ENCODE peak calls at places on chromosomes 11 and 22, in four cellular contexts. G is activated effector memory CD4-positive, alpha-beta T cell treated with Interleukin-2 at 50 U/mL for 16 hours; A is Right ventricle myocardium superior; P is stimulated activated CD4-positive, alpha-beta T cell treated with anti-CD3 and anti-CD28 coated beads, Interleukin-1b, Interleukin-23, amount 100 ng/mL, for 24 hours. T is an unnamed sample.
A peak's percentile ranks its signal among the peaks of the same experiment; 100 is the strongest.

GRCh38 chr11:281486-282161 is 3.4 kb downstream of the NLRP6 start:
- DNase-seq in G (no peak), A (peak; percentile 29), P (no peak), T (peak; percentile 49)

GRCh38 chr11:13778345-13778744 is 109.9 kb downstream of the FAR1 start:
- DNase-seq in P (no peak), G (no peak), A (no peak), T (no peak)

GRCh38 chr22:38867124-38867455 is 4.9 kb downstream of the CBX6 start:
- DNase-seq in A (no peak), G (no peak), P (no peak), T (no peak)

GRCh38 chr11:111494040-111494439 is 18.1 kb downstream of the BTG4 start:
- DNase-seq in A (no peak), G (no peak), P (no peak), T (no peak)

GRCh38 chr11:62242021-62242420 is at the start of gene SCGB1D2:
- DNase-seq in P (no peak), G (no peak), A (peak; percentile 78), T (no peak)

GRCh38 chr11:116180806-116181600 is 591.8 kb downstream of the BUD13 start:
- DNase-seq in A (no peak), G (no peak), P (no peak), T (no peak)

GRCh38 chr11:1305558-1306056 is 3.8 kb downstream of the TOLLIP start:
- DNase-seq in P (no peak), G (no peak), A (no peak), T (no peak)

GRCh38 chr11:70176940-70177689 is 26.0 kb upstream of the FADD start:
- DNase-seq in A (no peak), G (peak; percentile 20), P (no peak), T (peak; percentile 56)

GRCh38 chr11:58075781-58076180 is 45.0 kb downstream of the OR6Q1 start:
- DNase-seq in P (no peak), A (no peak), G (no peak), T (no peak)

GRCh38 chr22:40855960-40856512 is 403 bp downstream of the ST13 start:
- DNase-seq in G (no peak), A (no peak), P (no peak), T (no peak)

GRCh38 chr11:105582497-105582896 is 27.4 kb upstream of the GRIA4 start:
- DNase-seq in G (no peak), P (no peak), A (no peak), T (no peak)

GRCh38 chr22:21074092-21074715 is 28.5 kb downstream of the LRRC74B start:
- DNase-seq in G (no peak), A (no peak), P (no peak), T (no peak)

GRCh38 chr11:76579047-76579751 is 91.3 kb downstream of the LRRC32 start:
- DNase-seq in A (peak; percentile 67), G (no peak), P (no peak), T (no peak)

GRCh38 chr11:12439615-12440014 is 62.2 kb downstream of the PARVA start:
- DNase-seq in A (no peak), P (no peak), G (no peak), T (no peak)

GRCh38 chr22:47690166-47690565 is 927.7 kb downstream of the TBC1D22A start:
- DNase-seq in A (no peak), G (no peak), P (no peak), T (no peak)

GRCh38 chr11:125110996-125111340 is 458 bp downstream of the TMEM218 start:
- DNase-seq in A (no peak), P (no peak), G (no peak), T (no peak)

GRCh38 chr11:128506999-128507591 is 80.3 kb downstream of the ETS1 start:
- DNase-seq in P (no peak), G (no peak), A (peak; percentile 92), T (no peak)

GRCh38 chr22:20963201-20964052 is 3.6 kb upstream of the AIFM3 start:
- DNase-seq in P (no peak), A (peak; percentile 22), G (no peak), T (no peak)

GRCh38 chr11:117771841-117772240 is 25.2 kb downstream of the DSCAML1 start:
- DNase-seq in A (no peak), G (no peak), P (no peak), T (no peak)

GRCh38 chr11:36056160-36056751 is 112.4 kb downstream of the LDLRAD3 start:
- DNase-seq in G (no peak), P (no peak), A (no peak), T (no peak)

GRCh38 chr11:130634981-130635473 is 186.6 kb downstream of the ADAMTS15 start:
- DNase-seq in P (no peak), A (peak; percentile 55), G (no peak), T (no peak)

GRCh38 chr11:116642481-116642880 is 130.3 kb downstream of the BUD13 start:
- DNase-seq in A (no peak), P (no peak), G (no peak), T (no peak)

GRCh38 chr11:95764267-95764898 is 25.2 kb downstream of the FAM76B start:
- DNase-seq in G (no peak), P (no peak), A (no peak), T (no peak)

GRCh38 chr22:42202669-42203068 is 67.8 kb downstream of the TCF20 start:
- DNase-seq in P (no peak), A (no peak), G (peak; percentile 31), T (peak; percentile 26)

GRCh38 chr11:5036671-5037070 is 9.7 kb upstream of the OR52J3 start:
- DNase-seq in G (no peak), P (no peak), A (no peak), T (no peak)

GRCh38 chr11:128720522-128720985 is 26.7 kb downstream of the FLI1 start:
- DNase-seq in P (no peak), A (no peak), G (no peak), T (peak; percentile 39)

GRCh38 chr11:34915136-34916013 is 804 bp downstream of the APIP start:
- DNase-seq in A (no peak), G (no peak), P (no peak), T (no peak)

GRCh38 chr11:12278766-12279671 is 98.4 kb upstream of the PARVA start:
- DNase-seq in P (no peak), G (no peak), A (no peak), T (no peak)

GRCh38 chr11:46036969-46037368 is 84.3 kb downstream of the PHF21A start:
- DNase-seq in G (no peak), P (no peak), A (no peak), T (no peak)

T was measured in CD8-positive, alpha-beta T cell.